ENCODE peak calls at places on chromosomes 13 and 19, in six cellular contexts. One of them, this sample, is unnamed.

GRCh38 chr13:39634956-39635355 is 20.5 kb upstream of the COG6 start:
- DNase-seq in tibial artery: no peak
- DNase-seq in type B pancreatic cell: no peak
- DNase-seq in nucleus accumbens: no peak
- DNase-seq in stimulated activated CD4-positive, alpha-beta T cell treated with anti-CD3 and anti-CD28 coated beads, TNF-alpha, amount 100 ng/mL, for 1 hour: no peak
- DNase-seq in GM23338: no peak
- DNase-seq in this sample: no peak

GRCh38 chr13:33182729-33183128 is 102.8 kb downstream of the STARD13 start:
- DNase-seq in nucleus accumbens: no peak
- DNase-seq in stimulated activated CD4-positive, alpha-beta T cell treated with anti-CD3 and anti-CD28 coated beads, TNF-alpha, amount 100 ng/mL, for 1 hour: no peak
- DNase-seq in type B pancreatic cell: no peak
- DNase-seq in GM23338: no peak
- DNase-seq in tibial artery: no peak
- DNase-seq in this sample: no peak

GRCh38 chr13:98761126-98761978 is 8.9 kb upstream of the SLC15A1 start:
- DNase-seq in nucleus accumbens: no peak
- DNase-seq in type B pancreatic cell: no peak
- DNase-seq in GM23338: no peak
- DNase-seq in tibial artery: no peak
- DNase-seq in stimulated activated CD4-positive, alpha-beta T cell treated with anti-CD3 and anti-CD28 coated beads, TNF-alpha, amount 100 ng/mL, for 1 hour: no peak
- DNase-seq in this sample: no peak

GRCh38 chr19:45238556-45238955 is 6.7 kb downstream of the EXOC3L2 start:
- DNase-seq in nucleus accumbens: no peak
- DNase-seq in stimulated activated CD4-positive, alpha-beta T cell treated with anti-CD3 and anti-CD28 coated beads, TNF-alpha, amount 100 ng/mL, for 1 hour: no peak
- DNase-seq in type B pancreatic cell: no peak
- DNase-seq in GM23338: no peak
- DNase-seq in tibial artery: no peak
- DNase-seq in this sample: no peak

GRCh38 chr13:91400094-91400462 is 1.7 kb downstream of the GPC5 start:
- DNase-seq in tibial artery: no peak
- DNase-seq in stimulated activated CD4-positive, alpha-beta T cell treated with anti-CD3 and anti-CD28 coated beads, TNF-alpha, amount 100 ng/mL, for 1 hour: no peak
- DNase-seq in nucleus accumbens: no peak
- DNase-seq in type B pancreatic cell: no peak
- DNase-seq in GM23338: peak
- DNase-seq in this sample: no peak

GRCh38 chr19:14031719-14032480 is at the start of gene IL27RA:
- DNase-seq in tibial artery: peak
- DNase-seq in nucleus accumbens: no peak
- DNase-seq in type B pancreatic cell: no peak
- DNase-seq in GM23338: peak
- DNase-seq in stimulated activated CD4-positive, alpha-beta T cell treated with anti-CD3 and anti-CD28 coated beads, TNF-alpha, amount 100 ng/mL, for 1 hour: peak
- DNase-seq in this sample: peak

GRCh38 chr19:887072-887471 is 5.9 kb downstream of the MED16 start:
- DNase-seq in tibial artery: no peak
- DNase-seq in nucleus accumbens: no peak
- DNase-seq in GM23338: no peak
- DNase-seq in type B pancreatic cell: no peak
- DNase-seq in stimulated activated CD4-positive, alpha-beta T cell treated with anti-CD3 and anti-CD28 coated beads, TNF-alpha, amount 100 ng/mL, for 1 hour: no peak
- DNase-seq in this sample: peak

GRCh38 chr13:113018676-113019465 is 49.9 kb downstream of the MCF2L start:
- DNase-seq in tibial artery: no peak
- DNase-seq in type B pancreatic cell: no peak
- DNase-seq in nucleus accumbens: no peak
- DNase-seq in GM23338: no peak
- DNase-seq in stimulated activated CD4-positive, alpha-beta T cell treated with anti-CD3 and anti-CD28 coated beads, TNF-alpha, amount 100 ng/mL, for 1 hour: no peak
- DNase-seq in this sample: no peak

GRCh38 chr19:44111910-44112463 is 1.2 kb upstream of the ZNF225 start:
- DNase-seq in stimulated activated CD4-positive, alpha-beta T cell treated with anti-CD3 and anti-CD28 coated beads, TNF-alpha, amount 100 ng/mL, for 1 hour: no peak
- DNase-seq in nucleus accumbens: no peak
- DNase-seq in type B pancreatic cell: no peak
- DNase-seq in tibial artery: no peak
- DNase-seq in GM23338: peak
- DNase-seq in this sample: peak

GRCh38 chr13:62038214-62038613 is 622.6 kb upstream of the PCDH20 start:
- DNase-seq in GM23338: no peak
- DNase-seq in tibial artery: no peak
- DNase-seq in type B pancreatic cell: no peak
- DNase-seq in stimulated activated CD4-positive, alpha-beta T cell treated with anti-CD3 and anti-CD28 coated beads, TNF-alpha, amount 100 ng/mL, for 1 hour: no peak
- DNase-seq in nucleus accumbens: no peak
- DNase-seq in this sample: no peak

GRCh38 chr19:4559569-4559968 is at the start of gene SEMA6B:
- DNase-seq in nucleus accumbens: no peak
- DNase-seq in type B pancreatic cell: no peak
- DNase-seq in stimulated activated CD4-positive, alpha-beta T cell treated with anti-CD3 and anti-CD28 coated beads, TNF-alpha, amount 100 ng/mL, for 1 hour: no peak
- DNase-seq in tibial artery: peak
- DNase-seq in GM23338: no peak
- DNase-seq in this sample: no peak

GRCh38 chr19:19534556-19535265 is 3.4 kb upstream of the CILP2 start:
- DNase-seq in type B pancreatic cell: no peak
- DNase-seq in GM23338: peak
- DNase-seq in stimulated activated CD4-positive, alpha-beta T cell treated with anti-CD3 and anti-CD28 coated beads, TNF-alpha, amount 100 ng/mL, for 1 hour: no peak
- DNase-seq in nucleus accumbens: no peak
- DNase-seq in tibial artery: no peak
- DNase-seq in this sample: no peak

GRCh38 chr19:39446365-39447084 is 1.1 kb downstream of the SUPT5H start:
- DNase-seq in type B pancreatic cell: no peak
- DNase-seq in nucleus accumbens: no peak
- DNase-seq in tibial artery: no peak
- DNase-seq in stimulated activated CD4-positive, alpha-beta T cell treated with anti-CD3 and anti-CD28 coated beads, TNF-alpha, amount 100 ng/mL, for 1 hour: no peak
- DNase-seq in GM23338: no peak
- DNase-seq in this sample: no peak

GRCh38 chr19:2546128-2547032 is 70.5 kb downstream of the GADD45B start:
- DNase-seq in stimulated activated CD4-positive, alpha-beta T cell treated with anti-CD3 and anti-CD28 coated beads, TNF-alpha, amount 100 ng/mL, for 1 hour: no peak
- DNase-seq in nucleus accumbens: peak
- DNase-seq in GM23338: peak
- DNase-seq in type B pancreatic cell: no peak
- DNase-seq in tibial artery: peak
- DNase-seq in this sample: peak

GRCh38 chr19:33503791-33504444 is 17.7 kb downstream of the PEPD start:
- DNase-seq in nucleus accumbens: no peak
- DNase-seq in stimulated activated CD4-positive, alpha-beta T cell treated with anti-CD3 and anti-CD28 coated beads, TNF-alpha, amount 100 ng/mL, for 1 hour: no peak
- DNase-seq in tibial artery: no peak
- DNase-seq in GM23338: no peak
- DNase-seq in type B pancreatic cell: no peak
- DNase-seq in this sample: no peak

GRCh38 chr19:3586124-3586626 is 897 bp downstream of the GIPC3 start:
- DNase-seq in stimulated activated CD4-positive, alpha-beta T cell treated with anti-CD3 and anti-CD28 coated beads, TNF-alpha, amount 100 ng/mL, for 1 hour: no peak
- DNase-seq in GM23338: peak
- DNase-seq in type B pancreatic cell: no peak
- DNase-seq in tibial artery: no peak
- DNase-seq in nucleus accumbens: no peak
- DNase-seq in this sample: no peak

This sample was measured in mesendoderm.